ENCODE peak calls at places on chromosome 11, in seven cellular contexts. F, G, K, Y, P, T and M are unnamed samples.

GRCh38 chr11:87324817-87325489 is 287.2 kb downstream of the TMEM135 start:
- DNase-seq in F (no peak), G (no peak), K (no peak), Y (no peak), P (no peak), T (no peak), M (no peak)

GRCh38 chr11:132610216-132610615 is 922.1 kb downstream of the OPCML start:
- DNase-seq in F (no peak), G (no peak), K (no peak), Y (no peak), P (no peak), T (no peak), M (peak)

GRCh38 chr11:127601578-127601977 is 601.0 kb upstream of the KIRREL3 start:
- DNase-seq in F (no peak), G (no peak), K (no peak), Y (no peak), P (no peak), T (no peak), M (no peak)

GRCh38 chr11:68505596-68505995 is 45.0 kb downstream of the PPP6R3 start:
- DNase-seq in F (no peak), G (no peak), K (no peak), Y (no peak), P (no peak), T (no peak), M (no peak)

GRCh38 chr11:100830978-100831732 is 144.1 kb downstream of the ARHGAP42 start:
- DNase-seq in F (no peak), G (no peak), K (no peak), Y (no peak), P (no peak), T (no peak), M (no peak)

GRCh38 chr11:10777393-10777793 is 26.3 kb downstream of the CTR9 start:
- DNase-seq in F (no peak), G (no peak), K (no peak), Y (no peak), P (no peak), T (no peak), M (no peak)

GRCh38 chr11:117830072-117830471 is 5.5 kb upstream of the FXYD2 start:
- DNase-seq in F (peak), G (no peak), K (peak), Y (peak), P (no peak), T (no peak), M (no peak)

GRCh38 chr11:13772223-13773046 is 104.0 kb downstream of the FAR1 start:
- DNase-seq in F (no peak), G (no peak), K (peak), Y (no peak), P (no peak), T (no peak), M (peak)

GRCh38 chr11:63558459-63559157 is 4.6 kb downstream of the PLAAT2 start:
- DNase-seq in F (no peak), G (no peak), K (peak), Y (peak), P (no peak), T (no peak), M (no peak)

GRCh38 chr11:64745219-64745522 is 1.2 kb upstream of the RASGRP2 start:
- DNase-seq in F (peak), G (peak), K (peak), Y (no peak), P (no peak), T (peak), M (no peak)

GRCh38 chr11:93842461-93842860 is 8.0 kb downstream of the VSTM5 start:
- DNase-seq in F (no peak), G (no peak), K (peak), Y (peak), P (no peak), T (no peak), M (peak)

GRCh38 chr11:35617687-35618496 is at the start of gene FJX1:
- DNase-seq in F (peak), G (peak), K (peak), Y (peak), P (no peak), T (peak), M (peak)

GRCh38 chr11:83827520-83827919 is 541.4 kb upstream of the CCDC90B start:
- DNase-seq in F (no peak), G (no peak), K (no peak), Y (no peak), P (no peak), T (no peak), M (no peak)

GRCh38 chr11:119832536-119832935 is 103.5 kb upstream of the NECTIN1 start:
- DNase-seq in F (peak), G (peak), K (peak), Y (peak), P (no peak), T (peak), M (no peak)

GRCh38 chr11:44556735-44557409 is 8.6 kb upstream of the CD82 start:
- DNase-seq in F (no peak), G (peak), K (peak), Y (peak), P (no peak), T (peak), M (no peak)

GRCh38 chr11:56932572-56933235 is 56.0 kb upstream of the OR5AK2 start:
- DNase-seq in F (no peak), G (no peak), K (no peak), Y (no peak), P (no peak), T (no peak), M (no peak)

GRCh38 chr11:23398052-23398451 is 537.8 kb upstream of the CCDC179 start:
- DNase-seq in F (no peak), G (no peak), K (no peak), Y (no peak), P (no peak), T (no peak), M (no peak)

GRCh38 chr11:61627831-61628753 is 47.2 kb upstream of the SYT7 start:
- DNase-seq in F (no peak), G (peak), K (peak), Y (peak), P (no peak), T (peak), M (peak)

GRCh38 chr11:11155962-11156815 is 196.9 kb downstream of the CSNK2A3 start:
- DNase-seq in F (no peak), G (no peak), K (no peak), Y (peak), P (no peak), T (peak), M (no peak)

GRCh38 chr11:43632171-43632570 is 48.4 kb upstream of the HSD17B12 start:
- DNase-seq in F (no peak), G (no peak), K (no peak), Y (no peak), P (no peak), T (no peak), M (no peak)

GRCh38 chr11:19242184-19242932 is 1.6 kb upstream of the E2F8 start:
- DNase-seq in F (no peak), G (no peak), K (peak), Y (peak), P (no peak), T (no peak), M (no peak)

GRCh38 chr11:88827018-88827676 is 238.6 kb downstream of the GRM5 start:
- DNase-seq in F (no peak), G (no peak), K (no peak), Y (no peak), P (no peak), T (no peak), M (no peak)

GRCh38 chr11:70766901-70767300 is 368.6 kb downstream of the CTTN start:
- DNase-seq in F (no peak), G (no peak), K (no peak), Y (no peak), P (no peak), T (no peak), M (no peak)

GRCh38 chr11:78251083-78251699 is 62.5 kb downstream of the USP35 start:
- DNase-seq in F (no peak), G (no peak), K (no peak), Y (no peak), P (no peak), T (no peak), M (no peak)

GRCh38 chr11:32426819-32427615 is 8.3 kb downstream of the WT1 start:
- DNase-seq in F (peak), G (no peak), K (no peak), Y (peak), P (no peak), T (peak), M (no peak)

GRCh38 chr11:110069158-110069737 is 23.9 kb upstream of the ZC3H12C start:
- DNase-seq in F (no peak), G (peak), K (peak), Y (no peak), P (no peak), T (peak), M (no peak)
- H3K27ac ChIP-seq in F (peak), G (peak), K (no peak), Y (no peak), P (no peak), T (no peak), M (no peak)

GRCh38 chr11:65891180-65892136 is 985 bp downstream of the CCDC85B start:
- DNase-seq in F (peak), G (no peak), K (no peak), Y (peak), P (no peak), T (peak), M (no peak)
- TF ChIP-seq CTCF in F (peak), G (no peak), K (peak), Y (peak), P (no peak), T (peak), M (peak)

DNA sequence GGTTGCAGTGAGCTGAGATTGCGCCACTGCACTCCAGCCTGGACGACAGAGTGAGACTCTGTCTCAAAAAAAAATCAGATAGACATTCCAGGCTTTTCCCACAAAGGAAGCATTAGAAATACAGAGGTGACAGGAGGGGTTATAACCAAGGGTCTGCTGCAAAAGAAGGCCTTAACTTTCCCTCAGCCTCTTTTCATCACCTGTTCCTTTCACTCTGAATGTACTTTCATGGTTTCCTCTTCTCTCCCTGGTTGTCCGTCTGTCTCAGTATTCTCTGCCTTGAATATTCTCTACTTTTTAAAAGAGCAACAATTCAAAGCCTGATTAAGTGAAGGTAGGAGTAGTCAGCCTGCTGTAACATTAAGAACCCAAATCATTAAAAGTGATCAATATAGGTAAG is 50.2 kb downstream of the CELF1 start:
- DNase-seq in F (no peak), G (no peak), K (no peak), Y (no peak), P (no peak), T (no peak), M (no peak)
- H3K27ac ChIP-seq in F (no peak), G (no peak), K (no peak), Y (no peak), P (no peak), T (no peak), M (no peak)

GRCh38 chr11:55854704-55855103 is 16.2 kb downstream of the OR5D16 start:
- DNase-seq in F (no peak), G (no peak), K (no peak), Y (no peak), P (no peak), T (no peak), M (no peak)
- TF ChIP-seq CTCF in F (no peak), G (no peak), K (no peak), Y (no peak), P (no peak), T (no peak), M (no peak)